ENCODE peak calls at places on chromosomes 11 and 22, in ten cellular contexts. W is OCI-LY7; O is heart left ventricle; P is sigmoid colon; B is PC-9; H is fibroblast of lung; A is K562; Q is breast epithelium; M is CD8-positive, alpha-beta T cell; U is uterus. C is an unnamed sample.

GRCh38 chr11:61776561-61777075 is 15.8 kb downstream of the TMEM258 start:
- DNase-seq in W (peak; percentile 65), U (no peak), H (peak; percentile 69), P (no peak), B (peak; percentile 57), M (peak; percentile 57), O (no peak), A (peak; percentile 84), Q (no peak), C (peak; percentile 71)

GRCh38 chr11:66359662-66360087 is 11.9 kb downstream of the SLC29A2 start:
- DNase-seq in P (no peak), W (no peak), U (no peak), B (no peak), A (peak; percentile 69), O (no peak), H (no peak), Q (no peak), M (no peak), C (no peak)

GRCh38 chr11:6894097-6894496 is 1.8 kb upstream of the OR2D2 start:
- DNase-seq in A (no peak), O (no peak), B (no peak), M (no peak), U (no peak), Q (no peak), P (no peak), H (no peak), W (no peak), C (no peak)

GRCh38 chr11:69049490-69049867 is 747 bp downstream of the TPCN2 start:
- DNase-seq in O (no peak), Q (no peak), B (no peak), A (no peak), U (no peak), H (no peak), M (no peak), P (no peak), W (peak; percentile 44), C (no peak)

GRCh38 chr22:22928666-22929380 is 41.2 kb downstream of the IGLL5 start:
- DNase-seq in U (no peak), B (no peak), M (peak; percentile 60), O (peak; percentile 61), P (no peak), H (peak; percentile 27), Q (no peak), W (peak; percentile 85), A (peak; percentile 58), C (no peak)

GRCh38 chr11:35918716-35919115 is 25.1 kb upstream of the LDLRAD3 start:
- DNase-seq in A (no peak), W (no peak), M (no peak), O (no peak), H (no peak), B (no peak), U (no peak), P (no peak), Q (no peak), C (no peak)

GRCh38 chr11:81342956-81343355 is 1390.7 kb downstream of the FAM181B start:
- DNase-seq in A (no peak), U (no peak), B (no peak), H (no peak), O (no peak), M (no peak), Q (no peak), W (no peak), P (no peak), C (no peak)

GRCh38 chr11:118343981-118344521 is at the start of gene CD3G:
- DNase-seq in U (no peak), A (no peak), M (peak; percentile 83), H (no peak), Q (no peak), P (no peak), O (no peak), W (no peak), B (no peak), C (no peak)

GRCh38 chr11:117583063-117583801 is 213.8 kb downstream of the DSCAML1 start:
- DNase-seq in Q (peak; percentile 39), H (no peak), U (no peak), O (no peak), W (no peak), P (peak; percentile 53), A (no peak), M (no peak), B (no peak), C (peak; percentile 68)

GRCh38 chr22:45785458-45785857 is 113.8 kb downstream of the ATXN10 start:
- DNase-seq in Q (no peak), U (no peak), B (peak; percentile 95), W (no peak), O (no peak), P (no peak), A (no peak), M (no peak), H (no peak), C (no peak)

GRCh38 chr22:38501797-38502672 is 4.1 kb downstream of the DDX17 start:
- DNase-seq in P (no peak), W (no peak), Q (no peak), O (no peak), A (no peak), M (no peak), B (peak; percentile 25), H (no peak), U (no peak), C (no peak)
- H3K4me1 ChIP-seq in P (peaks cover 47% of the 10 kb centered on the region), W (peaks cover 31% of the 10 kb centered on the region), Q (peaks cover 6% of the 10 kb centered on the region), O (peaks cover 18% of the 10 kb centered on the region), A (peaks cover 19% of the 10 kb centered on the region), M (peaks cover 52% of the 10 kb centered on the region), B (peaks cover 28% of the 10 kb centered on the region), H (peaks cover 3% of the 10 kb centered on the region), U (peaks cover 9% of the 10 kb centered on the region), C (peaks cover 3% of the 10 kb centered on the region)

DNA sequence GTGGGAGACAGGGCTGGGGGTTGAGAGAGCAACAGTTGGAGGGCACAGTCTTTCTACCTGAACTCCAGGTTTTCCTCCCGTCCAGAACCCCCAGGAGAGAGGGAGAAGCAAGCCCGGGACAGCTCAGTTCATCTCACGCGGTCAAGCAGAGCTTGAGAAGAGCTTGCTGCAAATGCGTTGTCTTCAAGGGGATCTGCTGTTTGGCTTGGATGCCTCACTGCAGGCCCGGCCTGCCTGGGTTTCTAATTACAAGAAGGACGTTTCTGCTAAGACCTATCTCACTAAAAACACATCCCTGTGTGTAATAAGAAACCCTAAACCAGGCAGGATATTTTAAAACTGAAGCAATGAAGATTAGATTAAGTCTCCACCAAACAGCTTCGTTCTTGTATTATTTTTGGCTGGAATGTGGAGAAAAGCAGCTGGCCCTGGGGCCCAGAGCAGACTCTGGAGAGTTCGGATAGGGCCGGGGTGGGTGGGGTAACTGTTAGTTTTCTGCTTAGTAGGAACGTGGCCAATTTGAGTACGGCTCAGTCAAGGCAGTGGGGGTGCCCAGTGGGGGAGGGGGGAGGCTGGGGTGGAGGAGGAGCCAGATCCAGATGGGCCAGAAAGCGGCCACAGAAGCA is 6.0 kb downstream of the PKNOX2 start:
- DNase-seq in Q (no peak), W (no peak), A (peak; percentile 48), O (peak; percentile 76), U (no peak), B (no peak), P (peak; percentile 67), H (peak; percentile 97), M (no peak), C (no peak)
- H3K4me3 ChIP-seq in Q (no peak overlapping the region), W (no peak overlapping the region), A (no peak overlapping the region), O (no peak overlapping the region), U (no peak overlapping the region), B (no peak overlapping the region), P (no peak overlapping the region), H (no peak overlapping the region), M (no peak overlapping the region), C (no peak overlapping the region)

GRCh38 chr11:128704517-128704916 is 10.6 kb downstream of the FLI1 start:
- DNase-seq in H (no peak), U (no peak), Q (no peak), O (no peak), A (no peak), P (no peak), B (no peak), W (no peak), M (no peak), C (no peak)

GRCh38 chr11:128705124-128705920 is 11.4 kb downstream of the FLI1 start:
- DNase-seq in H (no peak), B (no peak), U (no peak), O (no peak), P (no peak), W (no peak), Q (no peak), A (no peak), M (no peak), C (no peak)

GRCh38 chr11:128697645-128698174 is 3.8 kb downstream of the FLI1 start:
- DNase-seq in Q (no peak), P (no peak), H (no peak), M (no peak), U (no peak), B (no peak), W (no peak), A (no peak), O (no peak), C (no peak)

GRCh38 chr11:128701086-128701485 is 7.2 kb downstream of the FLI1 start:
- DNase-seq in O (no peak), H (no peak), U (no peak), W (no peak), A (no peak), P (no peak), Q (no peak), B (no peak), M (no peak), C (no peak)

DNA sequence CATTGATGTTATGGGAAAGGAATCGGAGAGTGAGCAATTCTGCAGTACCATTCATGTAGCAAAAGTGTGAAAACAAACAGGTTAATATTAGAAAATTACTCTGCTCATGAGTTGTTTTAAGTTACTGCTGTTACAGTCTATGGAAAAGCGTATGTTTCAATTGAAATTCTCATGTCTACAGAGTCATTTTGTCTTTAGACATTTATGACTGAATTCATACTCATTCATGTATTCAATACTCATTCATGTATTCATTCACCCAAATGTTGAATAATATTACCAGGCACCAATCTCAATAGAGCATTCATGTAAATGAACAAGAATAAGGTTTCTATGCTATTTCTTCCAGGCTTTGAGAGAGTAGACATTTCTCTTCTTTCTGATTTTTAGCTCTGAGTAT is 8.1 kb downstream of the FLI1 start:
- DNase-seq in M (no peak), W (no peak), O (no peak), Q (no peak), H (no peak), B (no peak), U (no peak), A (no peak), P (no peak), C (no peak)
- TF ChIP-seq CTCF in M (no peak), W (no peak), O (no peak), Q (no peak), H (no peak), B (no peak), U (no peak), A (no peak), P (no peak), C (no peak)

DNA sequence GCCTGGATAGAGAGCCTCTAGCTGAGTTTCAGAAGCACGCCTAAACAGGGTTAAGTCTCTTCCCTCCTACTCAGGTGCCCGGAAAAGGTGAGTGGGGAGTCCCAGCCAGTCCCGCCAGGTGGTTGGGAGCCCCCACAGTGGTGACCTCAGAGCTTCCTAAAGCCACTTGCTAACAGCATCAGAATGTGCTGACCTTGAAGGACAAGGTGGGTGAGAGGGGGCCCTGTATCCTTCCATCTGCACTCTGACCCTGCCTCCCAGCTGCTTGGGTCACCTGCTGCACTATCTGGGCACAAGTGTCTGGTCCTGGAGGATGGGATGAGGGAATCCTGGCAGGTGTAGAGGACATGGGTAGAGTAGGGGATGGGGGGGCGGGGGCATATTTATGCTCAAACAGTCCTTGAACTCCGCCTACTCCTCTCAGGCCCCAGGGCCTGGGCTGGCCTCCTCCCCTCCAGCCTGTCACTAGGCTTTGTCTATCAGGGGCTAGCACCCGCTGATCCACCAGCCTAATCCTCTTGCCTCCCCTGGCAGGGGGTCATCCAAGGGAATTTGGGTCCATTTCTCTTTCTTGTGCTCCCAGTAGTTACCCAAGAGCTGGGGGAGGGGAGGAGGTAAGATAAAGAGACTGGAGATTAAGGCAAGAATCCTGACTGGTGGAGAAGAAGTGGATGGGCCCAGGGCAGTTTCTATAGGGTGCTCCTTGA is 3.4 kb downstream of the USP2 start:
- DNase-seq in H (no peak), Q (peak; percentile 43), W (peak; percentile 23), P (no peak), U (no peak), A (peak; percentile 64), O (peak; percentile 19), B (no peak), M (no peak), C (no peak)
- H3K4me1 ChIP-seq in H (peaks cover 35% of the 10 kb centered on the region), Q (peaks cover 43% of the 10 kb centered on the region), W (peaks cover 50% of the 10 kb centered on the region), P (peaks cover 30% of the 10 kb centered on the region), U (peaks cover 6% of the 10 kb centered on the region), A (peaks cover 65% of the 10 kb centered on the region), O (peaks cover 9% of the 10 kb centered on the region), B (peaks cover 37% of the 10 kb centered on the region), M (peaks cover 24% of the 10 kb centered on the region), C (peaks cover 35% of the 10 kb centered on the region)

C was measured in BE2C.